ENCODE peak calls at places on chromosomes 1 and 21, in seven cellular contexts. C is cardiac muscle cell, N is pancreas, O is bronchial epithelial cell, U is IMR-90, Y is AG09309, J is cardiac fibroblast. X is an unnamed sample.

GRCh38 chr1:4931486-4931885 is 277.1 kb downstream of the AJAP1 start:
- DNase-seq in Y (no peak), U (no peak), O (peak; percentile 33), J (no peak), N (no peak), C (no peak), X (no peak)

GRCh38 chr1:182330303-182330702 is 61.3 kb downstream of the GLUL start:
- DNase-seq in O (peak; percentile 63), J (peak; percentile 7), U (no peak), N (no peak), Y (no peak), C (peak; percentile 27), X (peak; percentile 39)

GRCh38 chr1:7678491-7679158 is 92.5 kb upstream of the VAMP3 start:
- DNase-seq in U (no peak), Y (no peak), O (no peak), J (no peak), N (no peak), C (no peak), X (no peak)

GRCh38 chr1:58249371-58249728 is 297.2 kb downstream of the OMA1 start:
- DNase-seq in N (no peak), C (no peak), O (no peak), U (no peak), Y (no peak), J (no peak), X (no peak)

GRCh38 chr1:90402893-90403849 is 313.9 kb downstream of the BARHL2 start:
- DNase-seq in Y (peak; percentile 91), N (no peak), J (peak; percentile 94), O (peak; percentile 99), U (peak; percentile 95), C (peak; percentile 97), X (peak; percentile 85)

GRCh38 chr1:42846257-42847110 is at the start of gene ZNF691:
- DNase-seq in C (peak; percentile 98), O (peak; percentile 97), N (peak; percentile 86), Y (peak; percentile 88), J (peak; percentile 98), U (peak; percentile 98), X (peak; percentile 97)

GRCh38 chr1:172977296-172978027 is 73.3 kb downstream of the TNFSF18 start:
- DNase-seq in N (no peak), O (no peak), U (no peak), C (no peak), Y (no peak), J (no peak), X (peak; percentile 69)

GRCh38 chr21:39083377-39084008 is 99.8 kb downstream of the PSMG1 start:
- DNase-seq in Y (no peak), N (no peak), O (peak; percentile 84), U (no peak), J (peak; percentile 67), C (peak; percentile 52), X (no peak)

GRCh38 chr1:220896088-220896487 is 16.8 kb downstream of the HLX start:
- DNase-seq in U (no peak), C (no peak), O (no peak), N (no peak), J (no peak), Y (no peak), X (no peak)

GRCh38 chr1:200409203-200409760 is 554 bp downstream of the ZNF281 start:
- DNase-seq in O (no peak), N (peak; percentile 75), C (peak; percentile 42), Y (no peak), U (peak; percentile 33), J (peak; percentile 45), X (peak; percentile 29)

GRCh38 chr1:11924334-11925195 is 1.7 kb downstream of the KIAA2013 start:
- DNase-seq in Y (no peak), C (no peak), U (no peak), J (no peak), O (no peak), N (no peak), X (no peak)

GRCh38 chr1:65389296-65389695 is 31.2 kb upstream of the LEPR start:
- DNase-seq in U (no peak), O (peak; percentile 38), J (no peak), Y (no peak), C (no peak), N (no peak), X (no peak)

GRCh38 chr1:50488876-50489275 is 65.6 kb upstream of the DMRTA2 start:
- DNase-seq in O (no peak), C (peak; percentile 16), N (no peak), Y (no peak), J (peak; percentile 5), U (peak; percentile 32), X (no peak)

GRCh38 chr1:28553229-28553930 is 495 bp downstream of the TRNAU1AP start:
- DNase-seq in Y (no peak), C (peak; percentile 47), J (peak; percentile 40), N (peak; percentile 75), U (peak; percentile 51), O (peak; percentile 73), X (peak; percentile 34)

GRCh38 chr1:91993256-91993655 is 36.5 kb upstream of the EPHX4 start:
- DNase-seq in U (no peak), Y (no peak), C (no peak), J (no peak), N (no peak), O (no peak), X (no peak)

GRCh38 chr1:177429234-177429633 is 258.5 kb downstream of the BRINP2 start:
- DNase-seq in U (no peak), O (no peak), Y (no peak), N (no peak), J (no peak), C (no peak), X (no peak)
- TF ChIP-seq CTCF in U (no peak), O (no peak), Y (no peak), N (no peak), J (no peak), C (no peak), X (no peak)

DNA sequence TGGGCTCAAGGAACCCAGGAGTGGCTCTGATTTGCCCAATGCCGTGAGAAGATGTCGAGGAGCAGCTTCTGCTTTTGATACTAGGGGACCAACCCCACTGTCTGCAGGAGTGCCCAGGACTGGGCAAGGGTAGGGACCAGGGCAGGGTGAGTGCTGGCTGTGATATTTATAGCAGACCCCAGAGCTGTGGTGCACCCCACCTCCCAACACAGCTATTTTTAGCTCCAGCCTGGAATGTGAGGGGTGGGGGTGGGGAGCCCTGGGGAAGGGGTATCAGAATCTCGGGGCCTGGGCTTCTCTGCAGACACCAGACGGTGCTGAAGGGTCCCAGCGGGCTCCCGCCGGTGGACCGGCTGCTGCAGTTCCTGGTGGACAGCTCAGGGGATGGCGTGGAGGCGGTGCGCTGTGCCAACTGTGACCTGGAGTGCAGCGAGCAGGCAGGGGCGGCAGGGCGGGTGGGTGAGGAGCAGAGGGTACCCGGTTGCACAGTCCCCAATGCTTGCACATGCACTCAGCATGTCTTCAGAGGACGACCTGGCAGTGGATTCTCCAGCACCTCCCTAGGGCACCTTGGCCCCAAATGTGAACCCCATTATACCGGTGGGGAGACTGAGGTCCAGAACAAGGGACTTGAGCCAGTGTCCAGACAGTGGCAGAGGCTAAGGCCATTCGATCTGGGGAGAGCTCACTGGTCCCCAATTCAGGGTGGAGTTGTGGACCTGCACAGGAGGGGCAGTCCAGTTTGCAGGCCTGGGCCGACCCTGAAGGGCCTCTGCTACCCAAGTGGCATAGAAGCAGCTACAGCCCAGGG is 1.4 kb downstream of the RNF207 start:
- DNase-seq in J (no peak), N (peak; percentile 57), O (no peak), C (no peak), Y (no peak), U (no peak), X (no peak)
- H3K4me3 ChIP-seq in J (no peak overlapping the region), N (no peak overlapping the region), O (peak overlapping the region; percentile 56), C (peak overlapping the region; percentile 56), Y (no peak overlapping the region), U (no peak overlapping the region), X (no peak overlapping the region)

DNA sequence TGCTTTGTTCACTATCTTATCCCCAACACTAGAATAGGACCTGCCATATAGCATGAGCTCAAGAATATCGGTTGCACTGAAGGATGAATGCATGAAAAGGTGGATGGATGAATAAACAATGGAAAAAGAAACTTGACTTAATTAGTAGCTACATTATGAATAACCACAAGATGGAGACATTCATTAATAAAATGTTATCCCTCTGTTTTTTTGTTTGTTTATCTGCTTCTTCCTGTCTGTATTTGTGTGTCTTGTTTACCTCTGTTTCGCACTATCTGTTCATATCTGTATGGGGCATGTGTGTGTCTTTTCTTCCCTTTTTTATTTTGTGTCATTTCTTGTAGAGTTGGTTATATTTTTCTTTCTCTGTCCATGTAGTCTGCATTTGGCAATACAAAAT is 1.1 kb upstream of the OR14I1 start:
- DNase-seq in U (no peak), N (no peak), C (no peak), O (no peak), Y (no peak), J (no peak), X (no peak)
- TF ChIP-seq CTCF in U (no peak), N (no peak), C (no peak), O (no peak), Y (no peak), J (no peak), X (no peak)

DNA sequence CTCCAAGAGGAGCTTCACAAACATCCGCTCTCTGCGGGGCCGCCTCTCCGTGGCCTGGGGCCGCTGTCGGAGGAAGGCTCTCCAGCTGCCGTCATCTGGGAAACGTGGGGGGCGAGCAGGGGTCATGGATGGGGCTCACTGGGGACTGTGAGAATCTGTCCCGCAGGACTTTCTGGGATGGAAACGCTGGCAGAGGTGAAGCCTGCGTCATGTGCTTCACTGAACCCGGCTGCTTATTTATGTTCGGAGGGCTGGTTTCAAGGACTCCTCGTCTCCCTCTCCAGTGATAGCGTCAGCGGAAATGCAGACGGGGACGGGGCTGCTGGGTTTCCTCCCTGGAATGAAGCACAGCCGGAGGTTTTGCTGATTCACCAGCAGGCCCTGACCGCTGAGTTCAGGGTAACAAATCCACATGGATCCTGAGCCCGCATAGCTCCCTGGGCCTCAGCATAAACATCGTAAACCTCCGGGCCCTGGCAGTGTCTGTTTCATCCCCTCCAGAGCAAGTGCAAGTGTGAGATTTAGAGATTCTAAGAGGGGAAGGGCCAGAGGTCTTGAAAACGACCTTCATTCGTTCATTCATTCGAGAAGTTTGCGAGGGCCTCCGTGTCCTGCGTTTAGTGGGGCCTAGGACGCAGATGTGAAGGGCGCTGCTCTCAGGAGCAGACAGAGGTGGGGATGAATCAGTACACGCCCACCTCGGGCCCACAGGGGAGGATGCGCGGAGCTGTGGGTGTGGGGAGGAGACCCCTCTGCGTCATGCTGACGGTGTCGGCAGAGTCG is 7.0 kb upstream of the POFUT2 start:
- DNase-seq in J (peak; percentile 99), O (peak; percentile 13), N (no peak), Y (peak; percentile 90), U (peak; percentile 100), C (peak; percentile 99), X (peak; percentile 95)
- H3K4me3 ChIP-seq in J (peak overlapping the region; percentile 10), O (no peak overlapping the region), N (no peak overlapping the region), Y (peak overlapping the region; percentile 15), U (no peak overlapping the region), C (no peak overlapping the region), X (no peak overlapping the region)

X was measured in AG10803.